ENCODE peak calls at places on chromosomes 5 and 9, in seven cellular contexts. One of them, this sample, is unnamed.

GRCh38 chr5:122943050-122943698 is 93.4 kb downstream of the PPIC start:
- DNase-seq in amniotic stem cell: no peak
- DNase-seq in NCI-H748 treated with DMSO at 0.1 percent for 48 hours: no peak
- DNase-seq in foreskin fibroblast: no peak
- DNase-seq in A172: no peak
- DNase-seq in left kidney: no peak
- DNase-seq in AG09319: no peak
- DNase-seq in this sample: no peak

GRCh38 chr9:105065119-105066088 is 137.4 kb upstream of the ABCA1 start:
- DNase-seq in AG09319: no peak
- DNase-seq in amniotic stem cell: no peak
- DNase-seq in A172: no peak
- DNase-seq in left kidney: no peak
- DNase-seq in NCI-H748 treated with DMSO at 0.1 percent for 48 hours: peak; percentile 84
- DNase-seq in foreskin fibroblast: no peak
- DNase-seq in this sample: no peak

GRCh38 chr5:1919750-1920149 is 37.0 kb upstream of the IRX4 start:
- DNase-seq in AG09319: no peak
- DNase-seq in foreskin fibroblast: no peak
- DNase-seq in NCI-H748 treated with DMSO at 0.1 percent for 48 hours: no peak
- DNase-seq in amniotic stem cell: no peak
- DNase-seq in left kidney: no peak
- DNase-seq in A172: no peak
- DNase-seq in this sample: no peak

GRCh38 chr9:127074561-127075548 is 47.6 kb downstream of the ANGPTL2 start:
- DNase-seq in foreskin fibroblast: no peak
- DNase-seq in left kidney: no peak
- DNase-seq in amniotic stem cell: no peak
- DNase-seq in NCI-H748 treated with DMSO at 0.1 percent for 48 hours: no peak
- DNase-seq in AG09319: no peak
- DNase-seq in A172: peak; percentile 35
- DNase-seq in this sample: no peak

GRCh38 chr5:40165106-40165788 is 514.5 kb upstream of the PTGER4 start:
- DNase-seq in NCI-H748 treated with DMSO at 0.1 percent for 48 hours: no peak
- DNase-seq in amniotic stem cell: no peak
- DNase-seq in AG09319: no peak
- DNase-seq in foreskin fibroblast: no peak
- DNase-seq in left kidney: no peak
- DNase-seq in A172: no peak
- DNase-seq in this sample: no peak

GRCh38 chr9:129481824-129482511 is 138.9 kb downstream of the C9orf50 start:
- DNase-seq in foreskin fibroblast: peak; percentile 70
- DNase-seq in NCI-H748 treated with DMSO at 0.1 percent for 48 hours: no peak
- DNase-seq in amniotic stem cell: no peak
- DNase-seq in A172: peak; percentile 59
- DNase-seq in left kidney: peak; percentile 90
- DNase-seq in AG09319: no peak
- DNase-seq in this sample: no peak

GRCh38 chr9:135517407-135517822 is 3.8 kb upstream of the LCN1 start:
- DNase-seq in AG09319: no peak
- DNase-seq in foreskin fibroblast: no peak
- DNase-seq in left kidney: no peak
- DNase-seq in A172: no peak
- DNase-seq in amniotic stem cell: no peak
- DNase-seq in NCI-H748 treated with DMSO at 0.1 percent for 48 hours: no peak
- DNase-seq in this sample: no peak

GRCh38 chr5:157860898-157861894 is 2.3 kb upstream of the CLINT1 start:
- DNase-seq in foreskin fibroblast: no peak
- DNase-seq in AG09319: no peak
- DNase-seq in left kidney: peak; percentile 18
- DNase-seq in A172: no peak
- DNase-seq in amniotic stem cell: no peak
- DNase-seq in NCI-H748 treated with DMSO at 0.1 percent for 48 hours: no peak
- DNase-seq in this sample: no peak

This sample was measured in esophagus squamous epithelium.